ENCODE peak calls at places on chromosome X, in nine cellular contexts. E is hippocampal formation; P is T-helper 22 cell; L is NCI-H1092; Z is HL-60; R is stimulated activated CD4-positive, alpha-beta T cell treated with anti-CD3 and anti-CD28 coated beads, Interleukin-15, amount 100 ng/mL, for 1 hour; S is ovary; J is Peyer's patch; A is hypothalamus. Q is an unnamed sample.

GRCh38 chrX:21975827-21976226 is 35.3 kb downstream of the SMS start:
- DNase-seq in S (no peak), L (no peak), P (no peak), Z (no peak), A (no peak), R (no peak), J (no peak), E (no peak), Q (no peak)

GRCh38 chrX:152895724-152896420 is 2.0 kb upstream of the ZNF185 start:
- DNase-seq in S (no peak), R (no peak), L (no peak), E (no peak), P (no peak), Z (no peak), J (peak), A (no peak), Q (peak)

GRCh38 chrX:42505057-42505456 is 272.9 kb downstream of the PPP1R2C start:
- DNase-seq in S (no peak), R (no peak), J (no peak), E (no peak), L (no peak), A (no peak), P (no peak), Z (no peak), Q (no peak)

GRCh38 chrX:1159515-1159914 is 52.9 kb downstream of the CRLF2 start:
- DNase-seq in P (no peak), J (no peak), S (no peak), A (no peak), Z (no peak), L (no peak), E (no peak), R (no peak), Q (no peak)

GRCh38 chrX:70477734-70478075 is 33.1 kb downstream of the DLG3 start:
- DNase-seq in A (no peak), P (no peak), R (no peak), Z (no peak), L (no peak), S (no peak), E (no peak), J (no peak), Q (no peak)

GRCh38 chrX:153792368-153792767 is 1.8 kb downstream of the IDH3G start:
- DNase-seq in L (no peak), S (no peak), A (no peak), R (no peak), Z (no peak), J (no peak), E (no peak), P (no peak), Q (no peak)

GRCh38 chrX:138897621-138898492 is 186.3 kb upstream of the FGF13 start:
- DNase-seq in J (no peak), L (no peak), P (no peak), S (no peak), Z (no peak), E (no peak), A (no peak), R (no peak), Q (no peak)

GRCh38 chrX:16970977-16971376 is 24.5 kb downstream of the REPS2 start:
- DNase-seq in R (no peak), A (no peak), L (no peak), J (no peak), Z (no peak), S (no peak), P (no peak), E (no peak), Q (no peak)

GRCh38 chrX:13719192-13719856 is 15.1 kb downstream of the TRAPPC2 start:
- DNase-seq in J (no peak), R (no peak), S (no peak), A (no peak), Z (no peak), E (no peak), P (no peak), L (no peak), Q (no peak)

Q was measured in ureter.